ENCODE peak calls at places on chromosomes 1 and 21, in nine cellular contexts. One of them, this sample, is unnamed.

GRCh38 chr21:38837806-38838461 is 32.2 kb downstream of the ETS2 start:
- DNase-seq in adrenal gland: no peak
- DNase-seq in Peyer's patch: no peak
- DNase-seq in right lobe of liver: no peak
- DNase-seq in cardiac muscle cell: no peak
- DNase-seq in SJSA1: no peak
- DNase-seq in breast epithelium: no peak
- DNase-seq in CD8-positive, alpha-beta T cell: no peak
- DNase-seq in spleen: no peak
- DNase-seq in this sample: no peak

GRCh38 chr21:43925096-43925481 is 60.1 kb downstream of the AGPAT3 start:
- DNase-seq in adrenal gland: no peak
- DNase-seq in breast epithelium: no peak
- DNase-seq in spleen: no peak
- DNase-seq in CD8-positive, alpha-beta T cell: no peak
- DNase-seq in SJSA1: no peak
- DNase-seq in Peyer's patch: no peak
- DNase-seq in right lobe of liver: peak; percentile 80
- DNase-seq in cardiac muscle cell: no peak
- DNase-seq in this sample: peak; percentile 39

GRCh38 chr1:91564888-91565700 is 64.4 kb downstream of the CDC7 start:
- DNase-seq in adrenal gland: no peak
- DNase-seq in CD8-positive, alpha-beta T cell: peak; percentile 11
- DNase-seq in SJSA1: no peak
- DNase-seq in Peyer's patch: no peak
- DNase-seq in breast epithelium: no peak
- DNase-seq in cardiac muscle cell: no peak
- DNase-seq in right lobe of liver: no peak
- DNase-seq in spleen: no peak
- DNase-seq in this sample: no peak

GRCh38 chr1:3685229-3685628 is 32.9 kb downstream of the TP73 start:
- DNase-seq in breast epithelium: no peak
- DNase-seq in SJSA1: no peak
- DNase-seq in Peyer's patch: no peak
- DNase-seq in adrenal gland: no peak
- DNase-seq in cardiac muscle cell: no peak
- DNase-seq in CD8-positive, alpha-beta T cell: no peak
- DNase-seq in right lobe of liver: no peak
- DNase-seq in spleen: no peak
- DNase-seq in this sample: no peak

GRCh38 chr1:88691540-88691939 is 7.5 kb downstream of the PKN2 start:
- DNase-seq in SJSA1: no peak
- DNase-seq in Peyer's patch: no peak
- DNase-seq in CD8-positive, alpha-beta T cell: no peak
- DNase-seq in spleen: no peak
- DNase-seq in breast epithelium: no peak
- DNase-seq in cardiac muscle cell: no peak
- DNase-seq in adrenal gland: no peak
- DNase-seq in right lobe of liver: no peak
- DNase-seq in this sample: no peak

GRCh38 chr21:18661842-18662241 is 258.3 kb upstream of the TMPRSS15 start:
- DNase-seq in cardiac muscle cell: no peak
- DNase-seq in spleen: no peak
- DNase-seq in adrenal gland: no peak
- DNase-seq in CD8-positive, alpha-beta T cell: no peak
- DNase-seq in SJSA1: no peak
- DNase-seq in breast epithelium: no peak
- DNase-seq in Peyer's patch: no peak
- DNase-seq in right lobe of liver: no peak
- DNase-seq in this sample: no peak

GRCh38 chr1:42913426-42914091 is 45.1 kb downstream of the SLC2A1 start:
- DNase-seq in adrenal gland: peak; percentile 76
- DNase-seq in Peyer's patch: peak; percentile 50
- DNase-seq in cardiac muscle cell: peak; percentile 92
- DNase-seq in spleen: no peak
- DNase-seq in CD8-positive, alpha-beta T cell: no peak
- DNase-seq in SJSA1: peak; percentile 55
- DNase-seq in right lobe of liver: peak; percentile 64
- DNase-seq in breast epithelium: no peak
- DNase-seq in this sample: no peak

GRCh38 chr21:43911935-43912487 is 47.0 kb downstream of the AGPAT3 start:
- DNase-seq in cardiac muscle cell: no peak
- DNase-seq in adrenal gland: no peak
- DNase-seq in spleen: no peak
- DNase-seq in SJSA1: no peak
- DNase-seq in CD8-positive, alpha-beta T cell: no peak
- DNase-seq in Peyer's patch: no peak
- DNase-seq in breast epithelium: peak; percentile 27
- DNase-seq in right lobe of liver: no peak
- DNase-seq in this sample: no peak

GRCh38 chr1:198751741-198752140 is 112.9 kb downstream of the PTPRC start:
- DNase-seq in right lobe of liver: no peak
- DNase-seq in cardiac muscle cell: no peak
- DNase-seq in spleen: no peak
- DNase-seq in Peyer's patch: no peak
- DNase-seq in CD8-positive, alpha-beta T cell: no peak
- DNase-seq in SJSA1: no peak
- DNase-seq in adrenal gland: no peak
- DNase-seq in breast epithelium: no peak
- DNase-seq in this sample: no peak

GRCh38 chr1:155010211-155010918 is 7.8 kb downstream of the ZBTB7B start:
- DNase-seq in cardiac muscle cell: no peak
- DNase-seq in breast epithelium: no peak
- DNase-seq in right lobe of liver: no peak
- DNase-seq in spleen: peak; percentile 83
- DNase-seq in SJSA1: no peak
- DNase-seq in Peyer's patch: peak; percentile 46
- DNase-seq in adrenal gland: no peak
- DNase-seq in CD8-positive, alpha-beta T cell: no peak
- DNase-seq in this sample: no peak

GRCh38 chr1:204894031-204894430 is 23.4 kb downstream of the NFASC start:
- DNase-seq in breast epithelium: no peak
- DNase-seq in adrenal gland: no peak
- DNase-seq in Peyer's patch: no peak
- DNase-seq in spleen: no peak
- DNase-seq in SJSA1: no peak
- DNase-seq in right lobe of liver: no peak
- DNase-seq in CD8-positive, alpha-beta T cell: no peak
- DNase-seq in cardiac muscle cell: no peak
- DNase-seq in this sample: no peak

GRCh38 chr1:233679030-233679429 is 65.1 kb downstream of the KCNK1 start:
- DNase-seq in CD8-positive, alpha-beta T cell: no peak
- DNase-seq in right lobe of liver: no peak
- DNase-seq in spleen: no peak
- DNase-seq in cardiac muscle cell: no peak
- DNase-seq in breast epithelium: no peak
- DNase-seq in adrenal gland: no peak
- DNase-seq in SJSA1: no peak
- DNase-seq in Peyer's patch: no peak
- DNase-seq in this sample: no peak

GRCh38 chr1:233677690-233678354 is 63.9 kb downstream of the KCNK1 start:
- DNase-seq in right lobe of liver: no peak
- DNase-seq in adrenal gland: no peak
- DNase-seq in CD8-positive, alpha-beta T cell: no peak
- DNase-seq in spleen: no peak
- DNase-seq in SJSA1: no peak
- DNase-seq in breast epithelium: no peak
- DNase-seq in cardiac muscle cell: no peak
- DNase-seq in Peyer's patch: no peak
- DNase-seq in this sample: no peak

GRCh38 chr1:233681285-233681684 is 67.4 kb downstream of the KCNK1 start:
- DNase-seq in right lobe of liver: no peak
- DNase-seq in adrenal gland: no peak
- DNase-seq in SJSA1: no peak
- DNase-seq in CD8-positive, alpha-beta T cell: no peak
- DNase-seq in breast epithelium: no peak
- DNase-seq in Peyer's patch: no peak
- DNase-seq in spleen: no peak
- DNase-seq in cardiac muscle cell: no peak
- DNase-seq in this sample: no peak

GRCh38 chr1:233680000-233680399 is 66.1 kb downstream of the KCNK1 start:
- DNase-seq in adrenal gland: no peak
- DNase-seq in spleen: no peak
- DNase-seq in breast epithelium: no peak
- DNase-seq in Peyer's patch: no peak
- DNase-seq in SJSA1: no peak
- DNase-seq in cardiac muscle cell: no peak
- DNase-seq in right lobe of liver: no peak
- DNase-seq in CD8-positive, alpha-beta T cell: no peak
- DNase-seq in this sample: no peak

DNA sequence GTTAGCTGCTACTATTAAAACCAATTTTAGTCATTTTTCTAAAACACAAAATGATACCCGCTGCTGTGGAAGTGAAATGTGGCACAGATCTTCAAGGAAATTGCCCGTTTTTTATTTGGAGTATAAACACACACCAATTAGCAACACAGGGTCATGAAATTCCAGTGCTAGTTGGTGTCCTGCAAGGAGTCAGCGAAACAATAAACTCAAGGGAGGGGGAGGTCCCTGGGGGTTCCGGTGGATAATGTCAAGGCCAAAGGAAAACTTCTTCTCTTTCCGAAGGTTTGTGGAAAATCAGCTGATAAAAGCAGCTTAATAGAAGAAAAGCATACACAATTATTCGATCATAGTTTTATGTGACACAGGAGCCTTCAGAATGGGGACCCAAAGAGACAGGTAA is 65.7 kb downstream of the KCNK1 start:
- DNase-seq in adrenal gland: peak; percentile 2
- DNase-seq in Peyer's patch: no peak
- DNase-seq in right lobe of liver: no peak
- DNase-seq in CD8-positive, alpha-beta T cell: no peak
- DNase-seq in SJSA1: no peak
- DNase-seq in cardiac muscle cell: no peak
- DNase-seq in spleen: no peak
- DNase-seq in breast epithelium: no peak
- DNase-seq in this sample: no peak
- H3K27ac ChIP-seq in adrenal gland: no peak overlapping the region
- H3K27ac ChIP-seq in Peyer's patch: no peak overlapping the region
- H3K27ac ChIP-seq in right lobe of liver: no peak overlapping the region
- H3K27ac ChIP-seq in CD8-positive, alpha-beta T cell: no peak overlapping the region
- H3K27ac ChIP-seq in SJSA1: no peak overlapping the region
- H3K27ac ChIP-seq in cardiac muscle cell: no peak overlapping the region
- H3K27ac ChIP-seq in spleen: no peak overlapping the region
- H3K27ac ChIP-seq in breast epithelium: no peak overlapping the region
- H3K27ac ChIP-seq in this sample: no peak overlapping the region

GRCh38 chr1:15938628-15939161 is 37.2 kb downstream of the ZBTB17 start:
- DNase-seq in cardiac muscle cell: no peak
- DNase-seq in Peyer's patch: no peak
- DNase-seq in right lobe of liver: peak; percentile 38
- DNase-seq in breast epithelium: no peak
- DNase-seq in spleen: no peak
- DNase-seq in adrenal gland: no peak
- DNase-seq in CD8-positive, alpha-beta T cell: no peak
- DNase-seq in SJSA1: no peak
- DNase-seq in this sample: no peak
- H3K36me3 ChIP-seq in cardiac muscle cell: peaks cover 65% of the 10 kb centered on the region
- H3K36me3 ChIP-seq in Peyer's patch: peaks cover 98% of the 10 kb centered on the region
- H3K36me3 ChIP-seq in right lobe of liver: peaks cover 80% of the 10 kb centered on the region
- H3K36me3 ChIP-seq in breast epithelium: peaks cover 1% of the 10 kb centered on the region
- H3K36me3 ChIP-seq in spleen: peaks cover 100% of the 10 kb centered on the region
- H3K36me3 ChIP-seq in adrenal gland: no peaks in the 10 kb centered on the region
- H3K36me3 ChIP-seq in CD8-positive, alpha-beta T cell: peaks cover 61% of the 10 kb centered on the region
- H3K36me3 ChIP-seq in SJSA1: peaks cover 90% of the 10 kb centered on the region
- H3K36me3 ChIP-seq in this sample: peaks cover 100% of the 10 kb centered on the region

GRCh38 chr1:175320804-175321203 is 128.2 kb upstream of the KIAA0040 start:
- DNase-seq in adrenal gland: no peak
- DNase-seq in SJSA1: no peak
- DNase-seq in cardiac muscle cell: no peak
- DNase-seq in breast epithelium: no peak
- DNase-seq in CD8-positive, alpha-beta T cell: no peak
- DNase-seq in Peyer's patch: no peak
- DNase-seq in spleen: no peak
- DNase-seq in right lobe of liver: no peak
- DNase-seq in this sample: no peak
- H3K27ac ChIP-seq in adrenal gland: no peak overlapping the region
- H3K27ac ChIP-seq in SJSA1: no peak overlapping the region
- H3K27ac ChIP-seq in cardiac muscle cell: no peak overlapping the region
- H3K27ac ChIP-seq in breast epithelium: no peak overlapping the region
- H3K27ac ChIP-seq in CD8-positive, alpha-beta T cell: no peak overlapping the region
- H3K27ac ChIP-seq in Peyer's patch: no peak overlapping the region
- H3K27ac ChIP-seq in spleen: no peak overlapping the region
- H3K27ac ChIP-seq in right lobe of liver: no peak overlapping the region
- H3K27ac ChIP-seq in this sample: peak overlapping the region; percentile 80

DNA sequence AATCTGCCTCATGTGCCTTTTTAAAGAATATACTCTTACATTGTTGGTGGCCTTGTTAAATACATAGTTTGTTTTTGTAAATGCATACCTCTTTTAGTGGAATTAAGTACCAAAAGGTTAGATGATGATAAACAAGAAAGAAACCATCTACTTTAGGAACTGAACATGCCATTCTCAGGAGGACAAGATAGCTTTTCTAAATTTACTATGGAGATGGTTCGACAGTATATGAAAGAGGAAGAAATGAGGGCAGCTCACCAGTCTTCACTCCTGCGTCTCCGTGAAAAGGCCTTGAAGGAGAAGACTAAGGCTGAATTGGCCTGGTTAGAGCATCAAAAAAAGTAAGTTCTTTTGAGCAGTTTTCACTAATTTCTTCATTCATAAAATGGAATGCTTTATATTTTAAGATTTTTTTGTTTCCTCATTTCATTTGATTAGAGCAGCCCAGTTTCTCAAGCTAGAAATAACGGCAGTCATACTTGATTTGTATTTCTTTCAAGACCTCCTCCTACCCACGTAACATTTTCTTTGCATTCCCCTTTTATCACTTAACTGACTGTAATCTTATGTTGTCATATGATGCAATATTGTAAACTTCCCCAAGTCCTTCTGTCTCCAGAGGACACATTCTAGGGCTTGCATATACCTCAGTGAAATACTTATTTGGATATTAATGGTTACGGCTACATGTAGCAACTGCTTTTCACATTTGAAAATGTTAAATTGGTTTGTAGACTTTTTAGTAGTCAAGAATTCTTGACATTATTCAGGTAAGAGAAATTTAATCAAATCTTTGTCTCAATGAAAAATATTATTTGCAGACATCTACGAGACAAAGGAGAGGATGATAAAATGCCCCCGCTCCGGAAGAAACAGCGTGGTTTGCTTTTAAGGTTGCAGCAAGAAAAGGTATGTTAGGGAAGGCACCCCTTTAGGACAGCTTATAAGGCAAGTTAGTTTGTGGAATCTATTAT is 99.3 kb downstream of the CEP350 start:
- DNase-seq in adrenal gland: no peak
- DNase-seq in spleen: no peak
- DNase-seq in Peyer's patch: no peak
- DNase-seq in right lobe of liver: no peak
- DNase-seq in CD8-positive, alpha-beta T cell: no peak
- DNase-seq in SJSA1: no peak
- DNase-seq in breast epithelium: no peak
- DNase-seq in cardiac muscle cell: peak; percentile 63
- DNase-seq in this sample: no peak
- H3K36me3 ChIP-seq in adrenal gland: no peaks in the 10 kb centered on the region
- H3K36me3 ChIP-seq in spleen: peaks cover 99% of the 10 kb centered on the region
- H3K36me3 ChIP-seq in Peyer's patch: peaks cover 96% of the 10 kb centered on the region
- H3K36me3 ChIP-seq in right lobe of liver: peaks cover 52% of the 10 kb centered on the region
- H3K36me3 ChIP-seq in CD8-positive, alpha-beta T cell: peaks cover 12% of the 10 kb centered on the region
- H3K36me3 ChIP-seq in SJSA1: peaks cover 69% of the 10 kb centered on the region
- H3K36me3 ChIP-seq in breast epithelium: no peaks in the 10 kb centered on the region
- H3K36me3 ChIP-seq in cardiac muscle cell: peaks cover 52% of the 10 kb centered on the region
- H3K36me3 ChIP-seq in this sample: peaks cover 93% of the 10 kb centered on the region

GRCh38 chr1:214378492-214378891 is 97.5 kb downstream of the SMYD2 start:
- DNase-seq in SJSA1: no peak
- DNase-seq in Peyer's patch: no peak
- DNase-seq in adrenal gland: no peak
- DNase-seq in spleen: no peak
- DNase-seq in right lobe of liver: no peak
- DNase-seq in breast epithelium: no peak
- DNase-seq in cardiac muscle cell: no peak
- DNase-seq in CD8-positive, alpha-beta T cell: no peak
- DNase-seq in this sample: no peak
- H3K27ac ChIP-seq in SJSA1: peak overlapping the region; percentile 96
- H3K27ac ChIP-seq in Peyer's patch: no peak overlapping the region
- H3K27ac ChIP-seq in adrenal gland: no peak overlapping the region
- H3K27ac ChIP-seq in spleen: no peak overlapping the region
- H3K27ac ChIP-seq in right lobe of liver: no peak overlapping the region
- H3K27ac ChIP-seq in breast epithelium: peak overlapping the region; percentile 57
- H3K27ac ChIP-seq in cardiac muscle cell: no peak overlapping the region
- H3K27ac ChIP-seq in CD8-positive, alpha-beta T cell: no peak overlapping the region
- H3K27ac ChIP-seq in this sample: no peak overlapping the region

This sample was measured in left ventricle myocardium inferior.